ENCODE peak calls at places on chromosomes 16 and 17, in ten cellular contexts. N is AG09309, L is BE2C, J is progenitor cell of endocrine pancreas, I is heart left ventricle, G is cardiac fibroblast, A is prostate gland, Q is sigmoid colon, C is Calu3, X is GM12865. H is an unnamed sample.

GRCh38 chr16:27080870-27081269 is 14.1 kb downstream of the C16orf82 start:
- DNase-seq in J (no peak), Q (no peak), A (no peak), L (no peak), N (no peak), I (no peak), G (no peak), X (peak; percentile 2), C (peak; percentile 13), H (no peak)

GRCh38 chr17:74172700-74173099 is 30.8 kb upstream of the RPL38 start:
- DNase-seq in C (no peak), I (no peak), A (no peak), X (no peak), J (no peak), N (no peak), L (no peak), Q (no peak), G (no peak), H (no peak)

GRCh38 chr17:82202981-82203380 is 9.7 kb downstream of the CCDC57 start:
- DNase-seq in J (no peak), X (no peak), Q (no peak), A (no peak), G (no peak), C (no peak), N (no peak), I (no peak), L (no peak), H (no peak)

GRCh38 chr17:5513610-5514009 is 27.2 kb downstream of the MIS12 start:
- DNase-seq in Q (no peak), J (no peak), A (no peak), I (no peak), L (no peak), X (no peak), C (no peak), G (no peak), N (no peak), H (no peak)

GRCh38 chr17:28327709-28328108 is 7.6 kb downstream of the IFT20 start:
- DNase-seq in I (no peak), N (no peak), C (no peak), Q (no peak), G (no peak), A (no peak), J (no peak), L (no peak), X (no peak), H (no peak)

GRCh38 chr17:74282587-74283370 is 8.7 kb downstream of the DNAI2 start:
- DNase-seq in X (peak; percentile 76), J (no peak), I (no peak), L (no peak), N (no peak), A (no peak), C (no peak), G (no peak), Q (no peak), H (no peak)

GRCh38 chr16:24984903-24985675 is 30.1 kb downstream of the ARHGAP17 start:
- DNase-seq in J (no peak), C (no peak), G (no peak), L (no peak), I (no peak), X (no peak), A (no peak), N (no peak), Q (no peak), H (no peak)

GRCh38 chr17:3828151-3828851 is 17.7 kb downstream of the NCBP3 start:
- DNase-seq in A (no peak), J (no peak), G (peak; percentile 17), N (no peak), I (peak; percentile 46), C (no peak), L (no peak), X (no peak), Q (peak; percentile 80), H (peak; percentile 7)

GRCh38 chr16:88662222-88662842 is 559 bp downstream of the MVD start:
- DNase-seq in L (no peak), X (no peak), A (no peak), Q (no peak), I (no peak), N (no peak), G (no peak), C (no peak), J (peak; percentile 16), H (no peak)

GRCh38 chr17:2416010-2416734 is 15.3 kb upstream of the MNT start:
- DNase-seq in Q (peak; percentile 96), X (peak; percentile 83), G (peak; percentile 93), N (peak; percentile 54), J (peak; percentile 91), I (peak; percentile 89), A (peak; percentile 86), C (peak; percentile 83), L (peak; percentile 74), H (no peak)

GRCh38 chr16:20866792-20867191 is 33.4 kb downstream of the DCUN1D3 start:
- DNase-seq in G (no peak), A (no peak), I (peak; percentile 49), Q (no peak), J (no peak), N (no peak), L (no peak), X (no peak), C (no peak), H (no peak)

GRCh38 chr16:578870-579405 is 9.2 kb downstream of the PIGQ start:
- DNase-seq in A (peak; percentile 74), G (peak; percentile 88), I (peak; percentile 83), X (peak; percentile 87), J (peak; percentile 59), N (no peak), L (peak; percentile 89), Q (peak; percentile 85), C (no peak), H (peak; percentile 48)

GRCh38 chr17:65228287-65228686 is 91.1 kb downstream of the RGS9 start:
- DNase-seq in N (no peak), L (no peak), I (no peak), G (no peak), A (no peak), Q (no peak), X (peak; percentile 4), J (no peak), C (no peak), H (no peak)

GRCh38 chr16:14375132-14375491 is 254.9 kb downstream of the PARN start:
- DNase-seq in C (no peak), A (no peak), G (peak; percentile 26), I (no peak), N (no peak), L (no peak), Q (no peak), X (no peak), J (no peak), H (no peak)

GRCh38 chr17:38656959-38657823 is 17.6 kb downstream of the EPOP start:
- DNase-seq in C (peak; percentile 88), G (no peak), Q (no peak), A (no peak), L (no peak), X (no peak), I (no peak), J (no peak), N (no peak), H (no peak)

GRCh38 chr17:56596741-56597494 is 3.4 kb downstream of the NOG start:
- DNase-seq in X (no peak), A (no peak), Q (no peak), I (no peak), L (no peak), C (no peak), G (no peak), J (no peak), N (no peak), H (no peak)

GRCh38 chr17:28228109-28228840 is 90.7 kb upstream of the TMEM97 start:
- DNase-seq in C (no peak), G (no peak), N (no peak), A (no peak), I (no peak), X (no peak), J (no peak), Q (no peak), L (no peak), H (no peak)

GRCh38 chr17:19523690-19524089 is 10.0 kb upstream of the SLC47A1 start:
- DNase-seq in G (no peak), X (no peak), J (no peak), N (no peak), A (no peak), C (no peak), I (no peak), Q (no peak), L (no peak), H (no peak)

GRCh38 chr16:56729736-56730662 is at the start of gene NUP93:
- DNase-seq in L (peak; percentile 94), G (peak; percentile 94), J (peak; percentile 80), Q (peak; percentile 96), I (peak; percentile 96), N (peak; percentile 52), A (peak; percentile 89), C (peak; percentile 92), X (peak; percentile 95), H (peak; percentile 78)
- TF ChIP-seq CTCF in L (no peak), G (no peak), J (no peak), Q (no peak), I (no peak), N (no peak), A (no peak), C (no peak), X (no peak), H (no peak)

GRCh38 chr16:80369138-80369537 is 171.7 kb upstream of the DYNLRB2 start:
- DNase-seq in G (no peak), X (no peak), A (no peak), C (no peak), I (no peak), J (no peak), Q (no peak), L (no peak), N (no peak), H (no peak)
- TF ChIP-seq CTCF in G (no peak), X (no peak), A (no peak), C (no peak), I (no peak), J (no peak), Q (no peak), L (no peak), N (no peak), H (no peak)

DNA sequence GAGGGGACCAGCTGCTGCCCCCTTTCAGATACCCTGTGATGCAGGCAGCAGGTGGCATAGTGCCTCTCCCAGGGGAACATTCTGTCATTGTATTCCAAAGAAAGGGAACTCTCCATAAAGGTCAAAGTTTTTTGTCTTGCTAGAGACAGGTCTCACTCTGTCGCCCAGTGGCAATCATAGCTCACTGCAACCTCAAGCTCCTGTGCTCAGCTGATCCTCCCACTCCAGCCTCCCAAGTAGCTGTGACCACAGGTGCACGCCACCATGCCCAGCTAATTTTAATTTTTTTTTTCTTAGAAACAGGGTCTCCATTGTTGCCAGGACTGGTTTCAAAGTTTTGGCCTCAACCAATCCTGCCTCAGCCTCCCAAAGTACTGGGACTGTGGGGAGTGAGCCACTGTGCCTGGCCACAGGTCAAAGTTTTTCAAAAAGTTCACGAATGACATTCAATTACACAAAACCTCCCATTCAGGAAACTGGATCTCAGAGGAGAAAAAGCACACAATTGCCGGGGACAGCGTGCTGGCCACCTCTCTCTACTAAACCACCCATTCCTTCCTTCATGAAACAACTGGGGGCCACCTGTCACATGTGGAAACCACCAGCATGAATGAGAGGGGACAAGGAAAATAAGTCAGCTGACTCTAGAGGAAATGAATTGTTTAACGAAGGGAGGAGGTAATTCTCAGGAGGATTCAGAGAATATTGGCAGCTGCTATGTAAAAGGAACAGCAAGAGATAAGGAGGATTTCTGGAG is 80.0 kb downstream of the MARCHF10 start:
- DNase-seq in G (no peak), J (no peak), I (no peak), C (no peak), L (no peak), A (no peak), Q (peak; percentile 17), N (no peak), X (peak; percentile 26), H (no peak)
- TF ChIP-seq CTCF in G (no peak), J (no peak), I (peak; percentile 33), C (no peak), L (peak; percentile 21), A (no peak), Q (no peak), N (no peak), X (no peak), H (no peak)

GRCh38 chr17:627051-627450 is 87.6 kb downstream of the VPS53 start:
- DNase-seq in A (no peak), Q (no peak), C (no peak), J (no peak), L (no peak), I (no peak), N (no peak), X (no peak), G (no peak), H (no peak)
- TF ChIP-seq CTCF in A (no peak), Q (no peak), C (no peak), J (no peak), L (no peak), I (no peak), N (no peak), X (no peak), G (no peak), H (no peak)

H was measured in AG09319.